ENCODE peak calls at places on chromosome 11, in four cellular contexts. J is right atrium auricular region, K is sigmoid colon, V is endodermal cell. U is an unnamed sample. For H3K36me3, the result is how much of the 10 kb centered on the place peaks cover.

GRCh38 chr11:35671396-35672127 is 9.0 kb downstream of the TRIM44 start:
- DNase-seq in V (no peak), K (no peak), J (no peak), U (no peak)

GRCh38 chr11:116707250-116707649 is 65.5 kb downstream of the BUD13 start:
- DNase-seq in V (no peak), K (no peak), J (no peak), U (no peak)

GRCh38 chr11:70399681-70400112 is 1.4 kb downstream of the CTTN start:
- DNase-seq in J (peak), K (peak), V (peak), U (peak)

GRCh38 chr11:10893713-10894112 is 35.9 kb upstream of the ZBED5 start:
- DNase-seq in V (no peak), K (no peak), J (no peak), U (peak)

GRCh38 chr11:15212876-15213275 is 98.2 kb downstream of the INSC start:
- DNase-seq in V (no peak), K (no peak), J (no peak), U (no peak)

GRCh38 chr11:73597340-73597955 is 464 bp downstream of the FAM168A start:
- DNase-seq in K (no peak), V (no peak), J (no peak), U (no peak)

GRCh38 chr11:121523581-121524232 is 70.9 kb upstream of the SORL1-AS1 start:
- DNase-seq in K (no peak), V (no peak), J (no peak), U (no peak)

GRCh38 chr11:2732261-2732939 is 32.6 kb upstream of the KCNQ1OT1 start:
- DNase-seq in J (no peak), V (no peak), K (no peak), U (no peak)

GRCh38 chr11:44372989-44373388 is 63.0 kb upstream of the ALX4 start:
- DNase-seq in J (no peak), V (peak), K (no peak), U (no peak)

GRCh38 chr11:15937601-15938361 is 418.6 kb downstream of the SOX6 start:
- DNase-seq in J (no peak), V (peak), K (peak), U (peak)

GRCh38 chr11:66907751-66908173 is 50.4 kb downstream of the PC start:
- DNase-seq in V (no peak), J (no peak), K (no peak), U (no peak)

GRCh38 chr11:115256326-115257197 is 247.7 kb downstream of the CADM1 start:
- DNase-seq in J (no peak), K (no peak), V (peak), U (no peak)

GRCh38 chr11:70324354-70325115 is 54.0 kb downstream of the PPFIA1 start:
- DNase-seq in V (no peak), K (no peak), J (no peak), U (no peak)

GRCh38 chr11:17263803-17264202 is 12.7 kb upstream of the NUCB2 start:
- DNase-seq in K (no peak), V (no peak), J (no peak), U (no peak)

GRCh38 chr11:33536178-33536577 is 164.4 kb downstream of the C11orf91 start:
- DNase-seq in K (no peak), J (no peak), V (no peak), U (no peak)

GRCh38 chr11:76667856-76668255 is 2.7 kb downstream of the LRRC32 start:
- DNase-seq in K (peak), J (no peak), V (peak), U (no peak)

GRCh38 chr11:10285148-10285802 is 8.7 kb downstream of the SBF2 start:
- DNase-seq in K (no peak), V (no peak), J (no peak), U (no peak)

GRCh38 chr11:33861366-33861765 is 30.5 kb downstream of the LMO2 start:
- DNase-seq in J (no peak), V (no peak), K (no peak), U (no peak)

GRCh38 chr11:36594316-36594989 is at the start of gene IFTAP:
- DNase-seq in J (peak), V (peak), K (peak), U (peak)

GRCh38 chr11:132318421-132319157 is 948.2 kb downstream of the NTM start:
- DNase-seq in K (no peak), V (no peak), J (no peak), U (peak)

GRCh38 chr11:125338886-125339811 is 156.9 kb downstream of the FEZ1 start:
- DNase-seq in J (no peak), V (no peak), K (no peak), U (peak)

GRCh38 chr11:60563553-60564235 is 48.5 kb downstream of the MS4A13 start:
- DNase-seq in V (peak), J (no peak), K (no peak), U (no peak)

GRCh38 chr11:117634756-117635593 is 162.0 kb downstream of the DSCAML1 start:
- DNase-seq in K (no peak), V (no peak), J (no peak), U (peak)

GRCh38 chr11:120835601-120836228 is 188.2 kb upstream of the TBCEL start:
- DNase-seq in K (no peak), V (no peak), J (no peak), U (no peak)

GRCh38 chr11:121282376-121282775 is 10.2 kb upstream of the SC5D start:
- DNase-seq in K (no peak), V (no peak), J (no peak), U (no peak)

GRCh38 chr11:119254239-119254638 is 48.1 kb downstream of the CBL start:
- DNase-seq in J (no peak), V (no peak), K (no peak), U (no peak)

GRCh38 chr11:15106201-15106965 is 8.3 kb upstream of the INSC start:
- DNase-seq in K (no peak), J (no peak), V (no peak), U (peak)

GRCh38 chr11:107733518-107733917 is 21.7 kb upstream of the SLN start:
- DNase-seq in V (no peak), J (no peak), K (no peak), U (no peak)

GRCh38 chr11:117230286-117230961 is 1.4 kb downstream of the PCSK7 start:
- DNase-seq in J (peak), K (peak), V (no peak), U (no peak)

GRCh38 chr11:125262825-125263218 is 98.3 kb downstream of the PKNOX2 start:
- DNase-seq in J (no peak), K (no peak), V (peak), U (peak)

GRCh38 chr11:69870772-69871171 is 51.6 kb upstream of the FGF3 start:
- DNase-seq in J (no peak), V (no peak), K (peak), U (no peak)

GRCh38 chr11:118230088-118230487 is 5.3 kb upstream of the JAML start:
- DNase-seq in J (no peak), K (no peak), V (no peak), U (no peak)

DNA sequence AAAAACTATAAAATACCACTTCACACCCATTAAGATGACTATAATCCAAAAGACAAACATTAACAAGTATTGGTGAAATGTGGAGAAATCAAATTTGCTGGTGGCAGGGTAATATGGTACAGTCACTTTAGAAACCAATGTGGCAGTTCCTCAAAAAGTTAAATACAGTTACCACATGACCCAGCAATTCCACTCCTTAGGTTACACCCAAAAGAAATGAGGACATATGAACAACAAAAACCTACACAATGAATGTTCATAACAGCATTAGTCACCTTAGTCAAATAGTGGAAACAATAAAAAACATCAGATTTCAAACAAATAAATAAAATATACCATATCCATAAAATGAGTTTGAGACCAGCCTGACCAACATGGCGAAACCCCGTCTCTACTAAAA is 52.6 kb downstream of the RDX start:
- DNase-seq in V (no peak), J (no peak), K (no peak), U (no peak)
- H3K36me3 ChIP-seq in V (half or more), J (under half), K (under half), U (half or more)

DNA sequence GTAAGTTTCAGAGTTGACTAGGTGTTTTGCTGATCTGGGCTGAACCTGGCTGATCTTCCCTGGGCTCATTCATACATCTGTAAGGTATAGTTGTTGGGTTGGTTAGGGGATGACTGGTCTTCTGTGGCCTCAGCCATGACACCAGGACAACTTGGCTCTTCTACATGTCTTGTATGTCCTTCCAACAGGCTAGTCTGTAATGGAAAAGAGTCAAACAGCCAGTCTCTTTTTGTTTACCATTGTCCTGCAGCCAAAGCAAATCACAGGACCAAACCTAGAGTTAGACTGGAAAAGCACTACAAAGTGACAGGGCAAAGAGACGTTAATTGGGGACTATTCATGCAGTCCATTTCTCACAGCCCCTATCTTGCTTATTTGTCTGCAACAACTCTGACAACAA is 17.8 kb downstream of the SERPING1 start:
- DNase-seq in J (no peak), K (no peak), V (no peak), U (no peak)
- H3K36me3 ChIP-seq in J (under half), K (under half), V (under half), U (under half)

DNA sequence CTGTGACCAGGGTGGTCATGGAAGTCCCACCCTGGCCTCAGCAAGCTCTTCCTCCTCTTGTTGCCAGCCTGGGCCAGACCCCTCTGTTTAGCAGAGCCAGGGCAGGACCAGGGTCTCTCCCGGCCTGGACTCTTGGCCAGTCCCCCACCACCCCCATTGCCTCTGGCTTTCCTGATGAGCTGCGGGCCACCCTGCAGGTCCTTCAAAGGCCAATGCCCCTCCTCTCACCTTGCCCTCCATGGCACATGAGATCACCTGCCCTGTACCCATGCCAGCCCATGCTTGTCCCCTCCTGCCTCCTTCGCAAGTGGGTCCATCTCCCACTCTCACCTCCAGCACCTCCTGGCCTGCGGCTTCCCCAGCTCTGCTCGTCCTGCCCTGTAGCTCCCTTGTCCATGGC is 10.4 kb downstream of the FADS2 start:
- DNase-seq in K (no peak), J (no peak), V (no peak), U (no peak)
- H3K36me3 ChIP-seq in K (under half), J (under half), V (half or more), U (under half)

DNA sequence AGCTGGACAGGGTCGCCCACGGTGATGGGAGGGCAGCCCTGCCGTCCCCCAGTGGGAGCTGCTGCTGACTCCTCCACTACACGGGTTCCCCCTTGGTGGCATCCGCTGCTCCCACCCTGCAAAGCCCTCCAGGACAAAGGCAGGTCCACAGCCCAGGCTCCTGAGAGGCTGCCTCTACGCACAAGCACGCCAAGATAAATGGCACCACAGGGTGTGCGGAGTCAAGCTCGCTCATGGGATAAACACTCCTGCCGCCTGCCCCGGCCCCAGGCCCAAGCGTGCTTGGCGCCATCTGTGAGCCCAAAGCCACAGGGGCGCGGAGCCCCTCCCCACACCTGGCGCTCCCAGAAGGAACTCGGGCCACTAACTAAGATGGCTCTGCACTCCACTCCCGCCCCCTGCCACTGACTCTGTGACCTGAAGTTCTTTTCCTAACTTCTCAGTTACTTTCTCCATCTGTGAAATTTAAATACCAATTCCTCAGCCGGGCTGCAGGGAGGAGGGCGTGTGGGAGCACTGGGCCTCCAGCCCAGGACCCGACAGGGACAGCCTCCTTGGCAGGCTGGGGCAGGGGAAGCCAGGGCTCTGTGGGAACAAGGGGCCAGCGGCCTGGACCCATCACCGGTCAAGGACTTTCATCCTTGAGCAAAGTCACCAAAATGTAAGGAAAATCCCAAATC is 14.9 kb downstream of the EHD1 start:
- DNase-seq in J (no peak), K (peak), V (no peak), U (peak)
- H3K36me3 ChIP-seq in J (under half), K (under half), V (under half), U (under half)

GRCh38 chr11:122578168-122578825 is 77.2 kb upstream of the UBASH3B start:
- DNase-seq in K (no peak), J (no peak), V (no peak), U (peak)
- H3K36me3 ChIP-seq in K (under half), J (under half), V (under half), U (under half)

DNA sequence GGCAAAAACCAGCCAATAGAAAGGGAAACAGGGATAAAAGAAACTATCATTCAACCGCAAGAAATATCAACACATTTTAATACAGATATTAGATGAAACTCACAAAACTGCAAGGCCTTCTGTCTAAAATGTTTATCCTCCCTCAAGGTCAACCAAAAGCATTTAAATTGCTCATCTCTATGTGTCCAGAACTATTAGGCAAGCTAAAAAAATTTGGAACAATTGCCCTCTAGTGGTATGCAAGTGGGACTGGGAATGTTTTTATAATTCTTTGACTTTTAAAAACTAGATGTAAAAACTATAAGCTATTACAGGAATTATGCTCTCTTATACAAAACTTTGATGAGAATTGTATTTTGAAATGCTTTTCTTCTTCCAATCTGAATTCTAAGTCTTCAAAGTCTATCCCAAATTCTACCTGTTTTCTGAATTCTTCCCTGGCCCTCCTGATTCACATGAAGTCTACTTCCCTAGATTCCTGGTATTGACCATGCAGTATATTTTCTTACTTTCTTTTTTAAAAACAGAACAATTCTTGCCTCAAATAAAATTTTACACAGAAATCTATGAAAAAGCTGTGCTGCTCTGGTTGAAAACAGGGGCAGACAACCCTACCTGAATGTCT is 4.9 kb downstream of the CWC15 start:
- DNase-seq in K (no peak), V (no peak), J (no peak), U (no peak)
- H3K36me3 ChIP-seq in K (half or more), V (half or more), J (half or more), U (half or more)

DNA sequence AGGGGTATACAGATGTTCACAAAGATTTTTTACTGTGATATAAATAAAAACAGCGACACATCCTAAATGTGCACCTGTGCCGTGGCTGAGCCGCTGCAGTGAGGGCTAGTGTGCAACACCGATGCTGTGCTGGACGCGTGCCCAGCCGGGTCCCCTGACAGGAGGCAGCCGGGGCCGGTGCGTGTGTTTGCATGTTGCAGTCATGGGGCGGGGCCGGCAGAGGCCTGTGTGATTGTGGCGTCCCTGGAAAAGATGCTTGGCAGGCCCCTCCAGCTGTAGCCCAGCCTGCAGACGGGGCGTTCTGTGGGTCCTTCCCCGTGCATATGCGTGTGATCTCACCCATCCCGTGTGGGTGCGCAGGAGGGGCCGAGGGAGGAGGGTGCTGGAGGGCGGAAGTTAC is 30.6 kb downstream of the MUC6 start:
- DNase-seq in V (no peak), K (peak), J (no peak), U (no peak)
- H3K36me3 ChIP-seq in V (half or more), K (under half), J (half or more), U (half or more)

U was measured in MG63.